ENCODE peak calls at places on chromosomes 7 and 10, in six cellular contexts. One of them, this sample, is unnamed.

GRCh38 chr10:101367569-101368453 is 13.8 kb downstream of the BTRC start:
- DNase-seq in A549: peak
- DNase-seq in K562: peak
- DNase-seq in endothelial cell of umbilical vein: peak
- DNase-seq in HepG2: no peak
- DNase-seq in GM12878: no peak
- DNase-seq in this sample: no peak

GRCh38 chr10:34687434-34688205 is 127.5 kb downstream of the PARD3 start:
- DNase-seq in A549: peak
- DNase-seq in K562: no peak
- DNase-seq in endothelial cell of umbilical vein: no peak
- DNase-seq in HepG2: no peak
- DNase-seq in GM12878: no peak
- DNase-seq in this sample: no peak

GRCh38 chr7:6636741-6637543 is at the start of gene ZNF316:
- DNase-seq in A549: peak
- DNase-seq in K562: peak
- DNase-seq in endothelial cell of umbilical vein: peak
- DNase-seq in HepG2: no peak
- DNase-seq in GM12878: no peak
- DNase-seq in this sample: peak

GRCh38 chr10:63286340-63286739 is 153.2 kb downstream of the NRBF2 start:
- DNase-seq in A549: no peak
- DNase-seq in K562: no peak
- DNase-seq in endothelial cell of umbilical vein: no peak
- DNase-seq in HepG2: peak
- DNase-seq in GM12878: no peak
- DNase-seq in this sample: no peak

GRCh38 chr10:87702973-87703294 is 43.3 kb downstream of the PAPSS2 start:
- DNase-seq in A549: no peak
- DNase-seq in K562: no peak
- DNase-seq in endothelial cell of umbilical vein: no peak
- DNase-seq in HepG2: no peak
- DNase-seq in GM12878: no peak
- DNase-seq in this sample: no peak

GRCh38 chr10:24622781-24623301 is 100.8 kb downstream of the ARHGAP21 start:
- DNase-seq in A549: no peak
- DNase-seq in K562: no peak
- DNase-seq in endothelial cell of umbilical vein: no peak
- DNase-seq in HepG2: no peak
- DNase-seq in GM12878: no peak
- DNase-seq in this sample: no peak

GRCh38 chr10:70164179-70164578 is 6.1 kb downstream of the SAR1A start:
- DNase-seq in A549: no peak
- DNase-seq in K562: no peak
- DNase-seq in endothelial cell of umbilical vein: no peak
- DNase-seq in HepG2: no peak
- DNase-seq in GM12878: no peak
- DNase-seq in this sample: peak

GRCh38 chr7:151637781-151638261 is 118.1 kb upstream of the RHEB start:
- DNase-seq in A549: no peak
- DNase-seq in K562: no peak
- DNase-seq in endothelial cell of umbilical vein: no peak
- DNase-seq in HepG2: no peak
- DNase-seq in GM12878: no peak
- DNase-seq in this sample: no peak

GRCh38 chr7:138720286-138720685 is 19.1 kb upstream of the SVOPL start:
- DNase-seq in A549: no peak
- DNase-seq in K562: no peak
- DNase-seq in endothelial cell of umbilical vein: no peak
- DNase-seq in HepG2: no peak
- DNase-seq in GM12878: no peak
- DNase-seq in this sample: no peak

GRCh38 chr10:91653214-91653875 is 20.5 kb upstream of the PPP1R3C start:
- DNase-seq in A549: peak
- DNase-seq in K562: no peak
- DNase-seq in endothelial cell of umbilical vein: peak
- DNase-seq in HepG2: no peak
- DNase-seq in GM12878: no peak
- DNase-seq in this sample: no peak

GRCh38 chr7:127338122-127338521 is 54.4 kb downstream of the ZNF800 start:
- DNase-seq in A549: no peak
- DNase-seq in K562: no peak
- DNase-seq in endothelial cell of umbilical vein: no peak
- DNase-seq in HepG2: no peak
- DNase-seq in GM12878: no peak
- DNase-seq in this sample: no peak

GRCh38 chr10:29795856-29796255 is 161.1 kb upstream of the SVIL start:
- DNase-seq in A549: no peak
- DNase-seq in K562: no peak
- DNase-seq in endothelial cell of umbilical vein: peak
- DNase-seq in HepG2: no peak
- DNase-seq in GM12878: no peak
- DNase-seq in this sample: no peak

GRCh38 chr7:119028736-119029135 is 804.2 kb downstream of the ANKRD7 start:
- DNase-seq in A549: no peak
- DNase-seq in K562: no peak
- DNase-seq in endothelial cell of umbilical vein: no peak
- DNase-seq in HepG2: no peak
- DNase-seq in GM12878: no peak
- DNase-seq in this sample: no peak

GRCh38 chr7:119037941-119038340 is 813.4 kb downstream of the ANKRD7 start:
- DNase-seq in A549: no peak
- DNase-seq in K562: no peak
- DNase-seq in endothelial cell of umbilical vein: no peak
- DNase-seq in HepG2: no peak
- DNase-seq in GM12878: no peak
- DNase-seq in this sample: no peak

DNA sequence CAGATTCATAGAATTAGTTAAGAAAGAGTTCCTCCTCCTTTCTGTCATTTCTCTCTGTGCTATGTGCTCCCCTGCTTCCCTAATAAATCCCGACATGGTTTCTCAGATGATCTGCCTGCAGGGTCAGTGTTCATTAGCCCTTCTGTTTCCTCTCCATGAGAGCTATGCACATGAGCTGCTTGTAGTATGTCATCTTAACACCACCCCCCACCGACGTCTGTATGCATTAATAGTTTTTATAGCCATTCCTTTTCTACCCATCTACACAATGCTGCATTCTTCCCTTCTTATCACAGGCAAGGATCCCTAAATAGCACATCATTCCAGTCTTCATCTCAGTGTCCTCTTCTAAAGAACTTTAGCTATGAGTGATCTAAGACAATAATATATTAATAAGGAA is 809.1 kb downstream of the ANKRD7 start:
- DNase-seq in A549: no peak
- DNase-seq in K562: no peak
- DNase-seq in endothelial cell of umbilical vein: no peak
- DNase-seq in HepG2: no peak
- DNase-seq in GM12878: no peak
- DNase-seq in this sample: no peak
- TF ChIP-seq MYC in A549: no peak
- TF ChIP-seq MYC in K562: no peak
- TF ChIP-seq MYC in endothelial cell of umbilical vein: no peak
- TF ChIP-seq MYC in HepG2: no peak
- TF ChIP-seq MYC in GM12878: no peak
- TF ChIP-seq MYC in this sample: no peak

DNA sequence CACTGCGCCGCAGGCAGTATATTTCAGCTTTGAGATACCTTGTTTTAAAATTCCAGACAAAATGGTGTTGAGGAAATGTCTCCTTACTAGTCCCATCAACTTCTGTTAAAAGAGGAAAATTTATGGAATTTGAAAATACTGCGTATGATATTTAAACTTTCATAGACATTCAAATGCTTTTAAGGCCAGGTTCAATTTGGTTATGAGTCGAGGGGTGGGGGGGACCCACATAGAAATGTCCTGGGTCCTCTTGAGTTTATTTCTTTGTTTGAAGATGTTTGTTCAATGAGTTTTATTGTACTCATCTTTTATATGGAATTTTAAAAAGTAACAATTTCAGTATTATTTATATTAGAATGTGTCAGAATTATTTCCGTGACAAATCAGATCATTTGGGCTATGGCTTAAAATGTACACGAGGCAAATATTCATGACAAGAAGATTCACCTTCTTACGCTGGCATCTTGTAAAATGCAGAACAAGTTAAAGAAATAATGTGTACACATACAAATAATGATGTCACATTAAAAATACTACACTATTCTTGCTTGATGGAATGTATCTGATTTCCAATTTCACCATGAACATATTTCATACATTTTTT is 1.3 kb downstream of the IKZF1 start:
- DNase-seq in A549: no peak
- DNase-seq in K562: no peak
- DNase-seq in endothelial cell of umbilical vein: no peak
- DNase-seq in HepG2: no peak
- DNase-seq in GM12878: no peak
- DNase-seq in this sample: no peak
- H3K4me3 ChIP-seq in A549: no peak
- H3K4me3 ChIP-seq in K562: peak
- H3K4me3 ChIP-seq in endothelial cell of umbilical vein: no peak
- H3K4me3 ChIP-seq in HepG2: no peak
- H3K4me3 ChIP-seq in GM12878: peak
- H3K4me3 ChIP-seq in this sample: peak

GRCh38 chr7:106270122-106270977 is 14.4 kb downstream of the NAMPT start:
- DNase-seq in A549: no peak
- DNase-seq in K562: no peak
- DNase-seq in endothelial cell of umbilical vein: no peak
- DNase-seq in HepG2: no peak
- DNase-seq in GM12878: no peak
- DNase-seq in this sample: no peak
- TF ChIP-seq POLR2A in A549: no peak
- TF ChIP-seq POLR2A in K562: no peak
- TF ChIP-seq POLR2A in endothelial cell of umbilical vein: no peak
- TF ChIP-seq POLR2A in HepG2: no peak
- TF ChIP-seq POLR2A in GM12878: no peak
- TF ChIP-seq POLR2A in this sample: no peak

GRCh38 chr10:15440204-15440711 is 69.2 kb upstream of the FAM171A1 start:
- DNase-seq in A549: no peak
- DNase-seq in K562: peak
- DNase-seq in endothelial cell of umbilical vein: no peak
- DNase-seq in HepG2: no peak
- DNase-seq in GM12878: no peak
- DNase-seq in this sample: no peak

GRCh38 chr10:15433850-15434537 is 62.9 kb upstream of the FAM171A1 start:
- DNase-seq in A549: peak
- DNase-seq in K562: peak
- DNase-seq in endothelial cell of umbilical vein: peak
- DNase-seq in HepG2: peak
- DNase-seq in GM12878: no peak
- DNase-seq in this sample: peak

GRCh38 chr10:15439381-15439837 is 68.3 kb upstream of the FAM171A1 start:
- DNase-seq in A549: peak
- DNase-seq in K562: peak
- DNase-seq in endothelial cell of umbilical vein: peak
- DNase-seq in HepG2: peak
- DNase-seq in GM12878: no peak
- DNase-seq in this sample: no peak

GRCh38 chr10:15442056-15442455 is 71.0 kb upstream of the FAM171A1 start:
- DNase-seq in A549: no peak
- DNase-seq in K562: peak
- DNase-seq in endothelial cell of umbilical vein: no peak
- DNase-seq in HepG2: no peak
- DNase-seq in GM12878: no peak
- DNase-seq in this sample: no peak

GRCh38 chr10:15436696-15437095 is 65.6 kb upstream of the FAM171A1 start:
- DNase-seq in A549: peak
- DNase-seq in K562: no peak
- DNase-seq in endothelial cell of umbilical vein: no peak
- DNase-seq in HepG2: no peak
- DNase-seq in GM12878: no peak
- DNase-seq in this sample: no peak
- TF ChIP-seq MYC in A549: no peak
- TF ChIP-seq MYC in K562: no peak
- TF ChIP-seq MYC in endothelial cell of umbilical vein: no peak
- TF ChIP-seq MYC in HepG2: no peak
- TF ChIP-seq MYC in GM12878: no peak
- TF ChIP-seq MYC in this sample: no peak

DNA sequence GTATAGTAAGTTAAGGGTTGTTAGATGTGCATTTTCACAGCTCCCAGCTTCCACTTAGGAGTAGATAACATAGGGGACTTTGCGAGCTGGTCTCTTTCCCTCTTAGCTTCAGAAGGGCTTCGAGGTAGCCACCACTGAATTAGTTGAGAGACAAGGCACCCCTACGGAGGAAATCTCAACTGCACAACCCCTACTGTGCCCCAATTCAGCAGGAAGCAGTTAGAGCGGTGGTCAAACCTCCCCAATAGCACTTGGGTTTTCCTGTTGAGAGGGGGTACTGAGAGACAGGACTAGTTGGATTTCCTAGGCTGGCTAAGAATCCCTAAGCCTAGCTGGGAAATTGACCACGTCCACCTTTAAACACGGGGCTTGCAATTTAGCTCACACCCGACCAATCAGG is 1.1 kb upstream of the HERPUD2 start:
- DNase-seq in A549: no peak
- DNase-seq in K562: no peak
- DNase-seq in endothelial cell of umbilical vein: no peak
- DNase-seq in HepG2: no peak
- DNase-seq in GM12878: no peak
- DNase-seq in this sample: peak
- H3K4me3 ChIP-seq in A549: peak
- H3K4me3 ChIP-seq in K562: peak
- H3K4me3 ChIP-seq in endothelial cell of umbilical vein: no peak
- H3K4me3 ChIP-seq in HepG2: peak
- H3K4me3 ChIP-seq in GM12878: peak
- H3K4me3 ChIP-seq in this sample: peak